ENCODE peak calls at places on chromosome 6, in five cellular contexts. S is pancreas; U is breast epithelium; T is esophagus squamous epithelium; E is CD4-positive, alpha-beta memory T cell. J is an unnamed sample.

GRCh38 chr6:82397962-82398692 is 34.5 kb downstream of the TPBG start:
- DNase-seq in S (no peak), T (no peak), U (no peak), E (no peak), J (no peak)

GRCh38 chr6:132063738-132064137 is 112.6 kb upstream of the CCN2 start:
- DNase-seq in E (no peak), S (no peak), U (no peak), T (no peak), J (no peak)

GRCh38 chr6:90508753-90509152 is 78.1 kb downstream of the MAP3K7 start:
- DNase-seq in U (no peak), S (no peak), E (no peak), T (no peak), J (no peak)

GRCh38 chr6:161265975-161266374 is 7.9 kb downstream of the AGPAT4 start:
- DNase-seq in T (no peak), S (no peak), E (no peak), U (no peak), J (no peak)

GRCh38 chr6:79399499-79399898 is 137.7 kb downstream of the LCA5 start:
- DNase-seq in T (no peak), S (no peak), E (no peak), U (no peak), J (no peak)

GRCh38 chr6:33123732-33124524 is 48.1 kb downstream of the HLA-DPB1 start:
- DNase-seq in S (no peak), T (no peak), E (no peak), U (no peak), J (no peak)

GRCh38 chr6:32840604-32841246 is 2.2 kb upstream of the TAP2 start:
- DNase-seq in E (peak), T (no peak), S (no peak), U (no peak), J (no peak)

GRCh38 chr6:82568290-82568993 is 204.8 kb downstream of the TPBG start:
- DNase-seq in S (no peak), T (no peak), U (no peak), E (no peak), J (no peak)

GRCh38 chr6:82248233-82248735 is 740 bp upstream of the IBTK start:
- DNase-seq in U (no peak), T (no peak), S (peak), E (no peak), J (no peak)

GRCh38 chr6:143061597-143062385 is 1.1 kb downstream of the AIG1 start:
- DNase-seq in E (no peak), U (no peak), T (no peak), S (no peak), J (no peak)

GRCh38 chr6:132133734-132134490 is 182.7 kb upstream of the CCN2 start:
- DNase-seq in E (no peak), U (no peak), S (no peak), T (no peak), J (no peak)

GRCh38 chr6:5644523-5645183 is 362.1 kb downstream of the NRN1 start:
- DNase-seq in S (no peak), E (no peak), U (no peak), T (no peak), J (peak)

GRCh38 chr6:22015944-22016343 is 280.9 kb downstream of the PRL start:
- DNase-seq in U (no peak), E (no peak), S (no peak), T (no peak), J (no peak)

GRCh38 chr6:157864185-157864761 is 41.2 kb downstream of the SNX9 start:
- DNase-seq in U (no peak), S (no peak), T (no peak), E (no peak), J (no peak)

GRCh38 chr6:158069800-158070195 is 88.1 kb downstream of the SYNJ2 start:
- DNase-seq in U (no peak), S (no peak), T (no peak), E (no peak), J (no peak)

GRCh38 chr6:10800810-10801209 is 37.5 kb downstream of the MAK start:
- DNase-seq in U (no peak), S (no peak), E (no peak), T (no peak), J (no peak)

GRCh38 chr6:152552616-152553209 is 84.4 kb downstream of the SYNE1 start:
- DNase-seq in S (peak), E (peak), U (no peak), T (no peak), J (peak)

GRCh38 chr6:53898026-53898795 is 103.4 kb downstream of the LRRC1 start:
- DNase-seq in E (no peak), T (no peak), S (no peak), U (no peak), J (no peak)

GRCh38 chr6:166774770-166775169 is 147.7 kb upstream of the RPS6KA2 start:
- DNase-seq in E (no peak), T (no peak), U (no peak), S (no peak), J (no peak)

GRCh38 chr6:136225496-136225895 is 24.6 kb downstream of the MTFR2 start:
- DNase-seq in S (no peak), E (no peak), T (no peak), U (no peak), J (no peak)

GRCh38 chr6:137136065-137136464 is 37.4 kb downstream of the IL22RA2 start:
- DNase-seq in T (no peak), S (no peak), E (no peak), U (no peak), J (no peak)

GRCh38 chr6:49918787-49919186 is 45.2 kb downstream of the DEFB114 start:
- DNase-seq in U (no peak), E (no peak), S (no peak), T (no peak), J (no peak)

GRCh38 chr6:107822154-107823046 is 1.7 kb downstream of the SCML4 start:
- DNase-seq in T (no peak), U (no peak), S (no peak), E (peak), J (no peak)

GRCh38 chr6:116010400-116011095 is 50.1 kb downstream of the FRK start:
- DNase-seq in U (peak), E (peak), T (no peak), S (peak), J (peak)

GRCh38 chr6:169146536-169146935 is 107.1 kb downstream of the THBS2 start:
- DNase-seq in T (no peak), E (no peak), U (no peak), S (no peak), J (no peak)

GRCh38 chr6:7809346-7809745 is 83.4 kb downstream of the BMP6 start:
- DNase-seq in E (no peak), S (no peak), T (no peak), U (no peak), J (no peak)

GRCh38 chr6:163151212-163151611 is 263.3 kb upstream of the QKI start:
- DNase-seq in T (no peak), U (no peak), E (no peak), S (no peak), J (no peak)

GRCh38 chr6:32087574-32088486 is 21.3 kb downstream of the TNXB start:
- DNase-seq in S (peak), T (no peak), U (peak), E (peak), J (peak)

GRCh38 chr6:168045141-168045691 is 33.8 kb downstream of the FRMD1 start:
- DNase-seq in E (no peak), U (no peak), S (no peak), T (no peak), J (no peak)

GRCh38 chr6:9583946-9584345 is 830.9 kb downstream of the TFAP2A start:
- DNase-seq in U (no peak), S (no peak), T (no peak), E (no peak), J (no peak)

GRCh38 chr6:157287923-157288322 is 35.4 kb downstream of the TMEM242 start:
- DNase-seq in E (no peak), T (no peak), S (no peak), U (no peak), J (no peak)

GRCh38 chr6:51495806-51496380 is 591.5 kb downstream of the PKHD1 start:
- DNase-seq in T (no peak), U (no peak), S (no peak), E (no peak), J (no peak)

GRCh38 chr6:170463101-170463721 is 89.9 kb downstream of the PSMB1 start:
- DNase-seq in E (no peak), T (no peak), S (no peak), U (no peak), J (no peak)

GRCh38 chr6:135299256-135299655 is 118.1 kb downstream of the MYB start:
- DNase-seq in E (no peak), T (no peak), U (no peak), S (no peak), J (no peak)

GRCh38 chr6:88529726-88530125 is 363.6 kb upstream of the CNR1 start:
- DNase-seq in S (no peak), T (no peak), U (no peak), E (no peak), J (no peak)

GRCh38 chr6:34912715-34913464 is 23.8 kb downstream of the ANKS1A start:
- DNase-seq in S (no peak), E (peak), T (no peak), U (no peak), J (no peak)

GRCh38 chr6:111269401-111269970 is 182.2 kb downstream of the SLC16A10 start:
- DNase-seq in T (no peak), E (no peak), S (no peak), U (no peak), J (no peak)

GRCh38 chr6:71224011-71224410 is 64.6 kb upstream of the OGFRL1 start:
- DNase-seq in U (no peak), T (no peak), S (no peak), E (no peak), J (no peak)
- H3K4me3 ChIP-seq in U (no peak), T (no peak), S (no peak), E (no peak), J (no peak)

GRCh38 chr6:28944412-28945006 is 20.7 kb upstream of the TRIM27 start:
- DNase-seq in T (no peak), E (peak), U (no peak), S (peak), J (no peak)

GRCh38 chr6:28941681-28942448 is 18.1 kb upstream of the TRIM27 start:
- DNase-seq in S (no peak), U (no peak), E (no peak), T (no peak), J (no peak)

GRCh38 chr6:28940859-28941680 is 17.3 kb upstream of the TRIM27 start:
- DNase-seq in E (peak), U (no peak), T (no peak), S (peak), J (peak)

GRCh38 chr6:28943557-28944411 is 20.0 kb upstream of the TRIM27 start:
- DNase-seq in T (no peak), S (peak), E (peak), U (peak), J (no peak)

GRCh38 chr6:28943223-28943556 is 19.4 kb upstream of the TRIM27 start:
- DNase-seq in T (no peak), E (no peak), U (no peak), S (no peak), J (no peak)
- H3K4me3 ChIP-seq in T (peak), E (peak), U (peak), S (peak), J (peak)

DNA sequence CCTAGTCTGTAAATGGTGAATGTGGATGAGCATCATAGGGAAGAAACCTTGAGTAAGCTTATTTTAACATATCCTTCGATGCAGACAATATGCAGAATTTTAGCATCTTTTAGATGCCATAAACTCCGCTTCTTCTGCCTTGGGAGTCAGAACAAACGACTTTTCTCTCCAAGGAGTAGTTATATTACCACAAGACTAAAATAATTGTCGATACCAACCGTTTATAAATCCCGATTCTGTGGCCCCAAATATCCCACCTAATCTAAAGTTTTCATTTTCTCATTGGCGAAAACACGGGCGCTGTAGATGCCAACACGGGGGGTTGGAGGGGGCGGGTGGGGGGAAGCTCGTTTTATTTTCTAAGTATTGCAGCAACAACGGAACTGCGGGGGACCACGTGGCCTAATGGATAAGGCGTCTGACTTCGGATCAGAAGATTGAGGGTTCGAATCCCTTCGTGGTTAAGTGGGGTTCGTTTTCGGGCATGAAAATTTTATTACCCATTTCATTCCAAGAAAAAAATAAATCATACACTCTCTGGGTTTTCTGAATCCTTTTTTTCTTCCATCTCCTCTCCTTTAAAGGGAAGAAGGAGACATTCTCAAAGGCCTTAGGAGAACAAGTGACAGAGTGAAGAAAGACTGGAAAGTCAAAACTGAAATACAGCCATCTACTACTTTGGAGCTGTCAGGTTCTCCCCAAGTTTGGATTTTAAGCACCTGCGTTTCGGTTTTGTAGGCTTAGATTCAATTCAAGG is 65.5 kb upstream of the BTN3A2 start:
- DNase-seq in U (no peak), E (no peak), S (no peak), T (no peak), J (no peak)
- H3K4me3 ChIP-seq in U (no peak), E (no peak), S (no peak), T (no peak), J (no peak)

DNA sequence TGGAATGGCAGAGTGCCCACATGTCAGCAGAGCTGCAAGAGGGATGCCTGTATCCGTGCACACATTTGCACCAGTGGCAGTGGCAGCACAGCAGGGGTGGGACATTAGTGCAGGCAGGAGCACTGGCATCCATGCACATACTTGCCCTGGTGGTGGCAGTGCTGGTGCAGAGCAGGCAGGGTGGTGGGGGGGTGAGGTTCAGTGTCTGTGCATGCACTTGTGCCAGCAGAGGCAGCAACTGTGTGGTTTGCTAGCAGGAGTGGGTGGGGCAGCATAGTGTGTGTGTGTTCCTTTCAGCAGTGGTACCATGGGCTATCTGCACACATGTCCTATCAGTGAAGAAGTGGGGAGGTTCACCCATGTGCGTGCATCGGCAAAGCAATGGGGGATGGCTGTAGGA is 151.6 kb downstream of the EPM2A start:
- DNase-seq in U (no peak), T (no peak), E (no peak), S (no peak), J (no peak)
- H3K4me3 ChIP-seq in U (no peak), T (no peak), E (no peak), S (no peak), J (no peak)

DNA sequence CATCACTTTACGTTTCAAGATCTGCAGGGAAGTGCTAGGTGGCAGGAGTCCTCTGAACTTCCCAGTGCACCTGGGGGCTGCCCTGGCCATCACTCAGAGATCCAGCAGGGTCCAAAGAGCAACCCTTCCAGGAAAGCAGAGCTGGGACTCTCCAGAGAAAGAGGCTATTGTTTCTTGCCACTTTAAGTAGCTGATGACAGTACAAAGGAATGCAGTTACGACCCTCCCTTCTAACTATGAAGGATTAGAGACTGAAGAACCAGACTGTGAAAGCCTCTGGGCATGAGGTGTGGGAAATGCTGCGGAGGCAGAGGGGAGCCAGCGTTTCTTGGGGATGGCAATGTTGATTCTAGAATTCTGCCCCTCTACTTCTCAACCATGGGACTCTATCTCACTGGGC is 189.1 kb upstream of the SUPT3H start:
- DNase-seq in S (no peak), T (no peak), E (no peak), U (no peak), J (no peak)
- H3K4me3 ChIP-seq in S (no peak), T (no peak), E (no peak), U (no peak), J (no peak)

DNA sequence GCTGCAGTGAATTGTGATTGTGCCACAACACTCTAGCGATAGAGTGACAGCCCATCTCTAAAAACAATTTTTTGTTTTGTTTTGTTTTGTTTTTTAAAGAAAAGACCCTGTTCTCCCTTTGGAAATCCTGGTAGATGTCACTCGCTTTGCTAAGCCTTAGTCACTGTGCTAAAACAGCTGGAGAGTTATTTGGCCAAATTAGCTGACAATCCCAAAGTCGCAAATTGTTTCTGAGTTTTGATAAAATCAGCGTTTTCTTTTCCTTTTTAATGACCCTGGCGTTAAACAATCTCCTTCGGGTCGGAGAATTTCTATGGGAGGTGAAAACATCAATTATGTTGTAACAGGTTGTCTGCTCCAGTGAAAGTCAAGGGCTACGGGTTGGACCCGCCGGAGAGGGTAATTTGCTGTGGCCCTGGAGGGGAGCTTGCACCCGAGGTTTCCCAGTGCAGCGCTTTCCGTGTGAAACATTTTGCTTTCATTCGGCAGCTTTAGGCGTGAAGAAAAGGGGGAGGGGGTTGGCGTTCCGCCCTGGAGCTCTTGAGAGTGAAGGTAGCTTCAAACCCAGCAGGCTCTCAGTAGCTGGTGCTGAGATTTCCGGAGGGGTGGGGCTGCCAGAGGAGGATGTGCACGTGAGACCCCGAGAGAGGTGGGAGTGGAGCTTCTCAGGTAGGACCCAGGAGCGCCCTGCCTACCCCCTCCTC is 296.6 kb downstream of the PHACTR1 start:
- DNase-seq in T (no peak), S (peak), U (no peak), E (no peak), J (no peak)
- H3K4me3 ChIP-seq in T (peak), S (peak), U (peak), E (no peak), J (peak)

DNA sequence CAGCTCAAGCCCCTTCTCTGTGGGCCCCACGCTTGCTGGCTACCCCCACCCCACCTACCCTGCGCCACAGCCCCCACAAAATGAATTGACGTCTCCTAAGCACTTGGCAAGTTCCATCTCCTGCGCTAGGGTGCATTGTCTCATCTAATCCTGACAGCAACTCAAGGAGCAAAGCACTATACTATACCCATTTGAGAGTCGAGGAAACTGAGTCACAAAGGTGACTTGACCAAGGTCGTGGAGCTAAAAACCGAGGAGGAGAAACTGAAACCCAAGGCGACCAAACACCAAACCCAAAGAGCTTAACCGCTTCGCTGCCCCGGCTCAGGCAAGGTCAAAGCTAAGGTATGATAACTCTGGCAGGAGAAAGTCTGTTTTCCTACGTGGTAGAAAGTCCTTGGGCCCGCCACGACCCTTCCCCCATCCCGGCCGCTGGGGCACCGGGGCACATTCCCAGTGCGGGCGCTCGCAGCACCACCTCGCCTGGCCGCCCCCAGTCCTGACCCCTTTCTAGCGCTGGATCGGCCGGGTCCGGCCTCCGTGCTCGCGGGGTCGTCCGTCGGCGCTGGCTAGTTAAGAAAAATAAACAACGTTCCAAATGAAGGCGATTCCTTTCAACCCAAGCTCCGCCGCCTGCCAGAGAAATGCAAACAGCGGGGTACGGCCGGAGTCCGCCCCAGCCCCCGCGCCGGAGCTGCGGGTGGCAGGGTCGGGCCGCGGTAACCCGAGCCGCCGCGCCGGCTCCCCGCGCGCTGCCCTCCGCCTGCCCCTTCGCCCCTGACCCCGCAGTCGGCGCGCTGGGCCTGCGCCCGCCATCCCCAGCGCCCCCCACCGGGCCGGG is 37.3 kb downstream of the NCR2 start:
- DNase-seq in U (no peak), T (no peak), S (no peak), E (no peak), J (no peak)
- H3K4me3 ChIP-seq in U (peak), T (peak), S (peak), E (no peak), J (no peak)

GRCh38 chr6:47149554-47149953 is 107.4 kb upstream of the ADGRF1 start:
- DNase-seq in E (no peak), S (no peak), T (no peak), U (no peak), J (no peak)

GRCh38 chr6:47149070-47149469 is 106.9 kb upstream of the ADGRF1 start:
- DNase-seq in U (no peak), S (no peak), E (no peak), T (no peak), J (no peak)

GRCh38 chr6:47147175-47147727 is 105.1 kb upstream of the ADGRF1 start:
- DNase-seq in T (no peak), U (no peak), E (no peak), S (no peak), J (no peak)

GRCh38 chr6:47146426-47147174 is 104.5 kb upstream of the ADGRF1 start:
- DNase-seq in E (no peak), S (no peak), U (no peak), T (no peak), J (no peak)

GRCh38 chr6:47147836-47148344 is 105.8 kb upstream of the ADGRF1 start:
- DNase-seq in S (no peak), E (no peak), T (no peak), U (no peak), J (no peak)
- H3K4me3 ChIP-seq in S (no peak), E (no peak), T (no peak), U (no peak), J (no peak)

J was measured in LNCaP clone FGC.